ENCODE peak calls at places on chromosomes 4 and X, in ten cellular contexts. One of them, this sample, is unnamed.

GRCh38 chr4:182177166-182177565 is 66.0 kb upstream of the TENM3 start:
- DNase-seq in GDM1: no peak
- DNase-seq in left colon: no peak
- DNase-seq in foreskin fibroblast: no peak
- DNase-seq in putamen: no peak
- DNase-seq in GM10248: no peak
- DNase-seq in HEK293T: no peak
- DNase-seq in ascending aorta: no peak
- DNase-seq in ovary: no peak
- DNase-seq in activated T-helper 9 cell treated with anti-CD3 and anti-CD28 coated beads, Interleukin-2, amount 50 U/mL, for 16 hours: no peak
- DNase-seq in this sample: no peak

GRCh38 chrX:151970027-151970426 is 4.4 kb downstream of the GABRE start:
- DNase-seq in putamen: no peak
- DNase-seq in foreskin fibroblast: no peak
- DNase-seq in ovary: no peak
- DNase-seq in GM10248: no peak
- DNase-seq in left colon: no peak
- DNase-seq in ascending aorta: no peak
- DNase-seq in activated T-helper 9 cell treated with anti-CD3 and anti-CD28 coated beads, Interleukin-2, amount 50 U/mL, for 16 hours: no peak
- DNase-seq in HEK293T: no peak
- DNase-seq in GDM1: no peak
- DNase-seq in this sample: no peak

GRCh38 chr4:113116414-113117345 is 67.2 kb downstream of the ANK2 start:
- DNase-seq in GDM1: no peak
- DNase-seq in HEK293T: no peak
- DNase-seq in ovary: no peak
- DNase-seq in left colon: no peak
- DNase-seq in foreskin fibroblast: peak
- DNase-seq in activated T-helper 9 cell treated with anti-CD3 and anti-CD28 coated beads, Interleukin-2, amount 50 U/mL, for 16 hours: no peak
- DNase-seq in ascending aorta: no peak
- DNase-seq in GM10248: no peak
- DNase-seq in putamen: peak
- DNase-seq in this sample: no peak

GRCh38 chr4:119209077-119209476 is 3.4 kb upstream of the USP53 start:
- DNase-seq in GM10248: peak
- DNase-seq in foreskin fibroblast: peak
- DNase-seq in ascending aorta: no peak
- DNase-seq in left colon: no peak
- DNase-seq in ovary: no peak
- DNase-seq in putamen: no peak
- DNase-seq in activated T-helper 9 cell treated with anti-CD3 and anti-CD28 coated beads, Interleukin-2, amount 50 U/mL, for 16 hours: peak
- DNase-seq in GDM1: no peak
- DNase-seq in HEK293T: no peak
- DNase-seq in this sample: peak

GRCh38 chrX:142891046-142891445 is 134.7 kb upstream of the SPANXN4 start:
- DNase-seq in left colon: no peak
- DNase-seq in HEK293T: no peak
- DNase-seq in GDM1: no peak
- DNase-seq in activated T-helper 9 cell treated with anti-CD3 and anti-CD28 coated beads, Interleukin-2, amount 50 U/mL, for 16 hours: no peak
- DNase-seq in ascending aorta: no peak
- DNase-seq in ovary: no peak
- DNase-seq in putamen: no peak
- DNase-seq in foreskin fibroblast: no peak
- DNase-seq in GM10248: no peak
- DNase-seq in this sample: no peak

GRCh38 chr4:14165253-14165942 is 537.9 kb upstream of the BOD1L1 start:
- DNase-seq in ascending aorta: no peak
- DNase-seq in foreskin fibroblast: no peak
- DNase-seq in ovary: no peak
- DNase-seq in putamen: no peak
- DNase-seq in GM10248: peak
- DNase-seq in left colon: no peak
- DNase-seq in activated T-helper 9 cell treated with anti-CD3 and anti-CD28 coated beads, Interleukin-2, amount 50 U/mL, for 16 hours: no peak
- DNase-seq in GDM1: peak
- DNase-seq in HEK293T: no peak
- DNase-seq in this sample: no peak

GRCh38 chrX:154717824-154718223 is 33.1 kb downstream of the GAB3 start:
- DNase-seq in putamen: no peak
- DNase-seq in ovary: no peak
- DNase-seq in ascending aorta: no peak
- DNase-seq in HEK293T: peak
- DNase-seq in GDM1: peak
- DNase-seq in left colon: peak
- DNase-seq in foreskin fibroblast: no peak
- DNase-seq in activated T-helper 9 cell treated with anti-CD3 and anti-CD28 coated beads, Interleukin-2, amount 50 U/mL, for 16 hours: no peak
- DNase-seq in GM10248: no peak
- DNase-seq in this sample: no peak

GRCh38 chr4:25861951-25862410 is 807 bp downstream of the SEL1L3 start:
- DNase-seq in ovary: peak
- DNase-seq in activated T-helper 9 cell treated with anti-CD3 and anti-CD28 coated beads, Interleukin-2, amount 50 U/mL, for 16 hours: peak
- DNase-seq in GM10248: no peak
- DNase-seq in left colon: peak
- DNase-seq in HEK293T: peak
- DNase-seq in ascending aorta: no peak
- DNase-seq in GDM1: no peak
- DNase-seq in foreskin fibroblast: no peak
- DNase-seq in putamen: no peak
- DNase-seq in this sample: peak

GRCh38 chr4:152990471-152991131 is 54.5 kb downstream of the FHDC1 start:
- DNase-seq in ascending aorta: no peak
- DNase-seq in GDM1: peak
- DNase-seq in GM10248: no peak
- DNase-seq in putamen: no peak
- DNase-seq in HEK293T: no peak
- DNase-seq in ovary: no peak
- DNase-seq in left colon: no peak
- DNase-seq in activated T-helper 9 cell treated with anti-CD3 and anti-CD28 coated beads, Interleukin-2, amount 50 U/mL, for 16 hours: no peak
- DNase-seq in foreskin fibroblast: no peak
- DNase-seq in this sample: no peak

GRCh38 chr4:147981305-147981704 is 249.4 kb downstream of the ARHGAP10 start:
- DNase-seq in left colon: no peak
- DNase-seq in foreskin fibroblast: peak
- DNase-seq in activated T-helper 9 cell treated with anti-CD3 and anti-CD28 coated beads, Interleukin-2, amount 50 U/mL, for 16 hours: no peak
- DNase-seq in GM10248: no peak
- DNase-seq in ovary: no peak
- DNase-seq in HEK293T: no peak
- DNase-seq in GDM1: no peak
- DNase-seq in ascending aorta: no peak
- DNase-seq in putamen: no peak
- DNase-seq in this sample: no peak

GRCh38 chr4:4651811-4652609 is 110.2 kb upstream of the STX18 start:
- DNase-seq in ascending aorta: no peak
- DNase-seq in HEK293T: no peak
- DNase-seq in putamen: no peak
- DNase-seq in GM10248: no peak
- DNase-seq in foreskin fibroblast: no peak
- DNase-seq in GDM1: no peak
- DNase-seq in activated T-helper 9 cell treated with anti-CD3 and anti-CD28 coated beads, Interleukin-2, amount 50 U/mL, for 16 hours: no peak
- DNase-seq in ovary: no peak
- DNase-seq in left colon: no peak
- DNase-seq in this sample: no peak

GRCh38 chrX:21798677-21799219 is 40.7 kb upstream of the MBTPS2 start:
- DNase-seq in putamen: no peak
- DNase-seq in GM10248: no peak
- DNase-seq in HEK293T: no peak
- DNase-seq in ovary: no peak
- DNase-seq in activated T-helper 9 cell treated with anti-CD3 and anti-CD28 coated beads, Interleukin-2, amount 50 U/mL, for 16 hours: no peak
- DNase-seq in ascending aorta: no peak
- DNase-seq in GDM1: no peak
- DNase-seq in left colon: no peak
- DNase-seq in foreskin fibroblast: peak
- DNase-seq in this sample: no peak

GRCh38 chrX:17655232-17656034 is 81.9 kb upstream of the SCML1 start:
- DNase-seq in foreskin fibroblast: no peak
- DNase-seq in GM10248: no peak
- DNase-seq in ovary: no peak
- DNase-seq in HEK293T: no peak
- DNase-seq in putamen: no peak
- DNase-seq in activated T-helper 9 cell treated with anti-CD3 and anti-CD28 coated beads, Interleukin-2, amount 50 U/mL, for 16 hours: no peak
- DNase-seq in left colon: no peak
- DNase-seq in GDM1: no peak
- DNase-seq in ascending aorta: no peak
- DNase-seq in this sample: no peak